ENCODE peak calls at places on chromosome 15, in nine cellular contexts. Z is glutamatergic neuron; F is H54; U is CD8-positive, alpha-beta memory T cell; L is ELR; W is fibroblast of mammary gland; C is HL-60; M is left lung; N is MM.1S. J is an unnamed sample.

GRCh38 chr15:50176869-50177268 is 5.1 kb upstream of the SLC27A2 start:
- DNase-seq in Z (no peak), F (no peak), U (no peak), L (peak), W (peak), C (no peak), M (no peak), N (no peak), J (no peak)

GRCh38 chr15:50150851-50151250 is 31.1 kb upstream of the SLC27A2 start:
- DNase-seq in Z (no peak), F (no peak), U (no peak), L (no peak), W (no peak), C (no peak), M (no peak), N (no peak), J (no peak)

GRCh38 chr15:66622677-66623076 is 56.9 kb upstream of the LCTL start:
- DNase-seq in Z (no peak), F (no peak), U (no peak), L (no peak), W (peak), C (no peak), M (no peak), N (no peak), J (no peak)

GRCh38 chr15:87477056-87477455 is 779.5 kb downstream of the NTRK3 start:
- DNase-seq in Z (no peak), F (no peak), U (no peak), L (no peak), W (no peak), C (no peak), M (no peak), N (no peak), J (no peak)

GRCh38 chr15:82135645-82136044 is 89.8 kb upstream of the MEX3B start:
- DNase-seq in Z (no peak), F (no peak), U (no peak), L (peak), W (peak), C (no peak), M (no peak), N (no peak), J (no peak)

GRCh38 chr15:98599911-98600685 is 48.2 kb upstream of the IGF1R start:
- DNase-seq in Z (no peak), F (no peak), U (no peak), L (peak), W (peak), C (no peak), M (peak), N (no peak), J (no peak)

GRCh38 chr15:70935631-70936030 is 43.0 kb downstream of the LRRC49 start:
- DNase-seq in Z (no peak), F (no peak), U (no peak), L (peak), W (no peak), C (no peak), M (no peak), N (no peak), J (no peak)

GRCh38 chr15:41438206-41438605 is 21.3 kb downstream of the RTF1 start:
- DNase-seq in Z (no peak), F (peak), U (no peak), L (no peak), W (no peak), C (no peak), M (no peak), N (no peak), J (no peak)

GRCh38 chr15:91311986-91312385 is 211.9 kb downstream of the SV2B start:
- DNase-seq in Z (no peak), F (no peak), U (no peak), L (no peak), W (no peak), C (no peak), M (no peak), N (no peak), J (peak)

GRCh38 chr15:27730878-27731277 is 368.2 kb downstream of the OCA2 start:
- DNase-seq in Z (no peak), F (no peak), U (no peak), L (no peak), W (peak), C (no peak), M (no peak), N (no peak), J (no peak)

GRCh38 chr15:59005579-59005978 is 18.1 kb downstream of the RNF111 start:
- DNase-seq in Z (no peak), F (no peak), U (no peak), L (peak), W (no peak), C (no peak), M (no peak), N (no peak), J (no peak)

GRCh38 chr15:67074886-67075229 is 9.5 kb downstream of the SMAD3 start:
- DNase-seq in Z (no peak), F (no peak), U (no peak), L (peak), W (peak), C (no peak), M (no peak), N (no peak), J (no peak)

GRCh38 chr15:66514586-66514985 is 9.5 kb downstream of the ZWILCH start:
- DNase-seq in Z (no peak), F (no peak), U (no peak), L (no peak), W (no peak), C (no peak), M (no peak), N (no peak), J (no peak)

GRCh38 chr15:57079907-57080750 is 161.7 kb downstream of the TCF12 start:
- DNase-seq in Z (no peak), F (no peak), U (no peak), L (no peak), W (no peak), C (no peak), M (no peak), N (peak), J (no peak)

GRCh38 chr15:58773024-58773423 is 1.9 kb downstream of the MINDY2 start:
- DNase-seq in Z (no peak), F (no peak), U (no peak), L (no peak), W (peak), C (no peak), M (no peak), N (no peak), J (no peak)

GRCh38 chr15:82100116-82100795 is 54.4 kb upstream of the MEX3B start:
- DNase-seq in Z (no peak), F (no peak), U (no peak), L (no peak), W (no peak), C (no peak), M (no peak), N (no peak), J (peak)

GRCh38 chr15:69468241-69469121 is 15.9 kb downstream of the RPLP1 start:
- DNase-seq in Z (no peak), F (no peak), U (peak), L (peak), W (peak), C (peak), M (peak), N (no peak), J (peak)

GRCh38 chr15:39265261-39265660 is 315.6 kb upstream of the THBS1 start:
- DNase-seq in Z (no peak), F (no peak), U (no peak), L (no peak), W (no peak), C (no peak), M (no peak), N (no peak), J (no peak)

GRCh38 chr15:80343610-80344009 is 60.6 kb upstream of the ARNT2 start:
- DNase-seq in Z (no peak), F (no peak), U (no peak), L (no peak), W (no peak), C (no peak), M (peak), N (no peak), J (no peak)

GRCh38 chr15:100703032-100703578 is 100.7 kb downstream of the ASB7 start:
- DNase-seq in Z (no peak), F (no peak), U (no peak), L (peak), W (peak), C (peak), M (no peak), N (peak), J (no peak)

GRCh38 chr15:39461536-39462140 is 119.2 kb upstream of the THBS1 start:
- DNase-seq in Z (no peak), F (no peak), U (no peak), L (no peak), W (peak), C (no peak), M (no peak), N (no peak), J (no peak)

GRCh38 chr15:65583701-65584100 is 27.2 kb downstream of the INTS14 start:
- DNase-seq in Z (no peak), F (no peak), U (peak), L (peak), W (peak), C (no peak), M (no peak), N (peak), J (no peak)

GRCh38 chr15:93235926-93236781 is 147.1 kb upstream of the RGMA start:
- DNase-seq in Z (no peak), F (no peak), U (no peak), L (no peak), W (no peak), C (peak), M (peak), N (no peak), J (no peak)

GRCh38 chr15:35827949-35828348 is 282.0 kb upstream of the DPH6 start:
- DNase-seq in Z (no peak), F (no peak), U (no peak), L (no peak), W (no peak), C (no peak), M (no peak), N (no peak), J (no peak)

GRCh38 chr15:38530113-38530512 is 34.5 kb downstream of the RASGRP1 start:
- DNase-seq in Z (no peak), F (no peak), U (no peak), L (peak), W (peak), C (no peak), M (no peak), N (no peak), J (no peak)

GRCh38 chr15:60829416-60829815 is 350.5 kb upstream of the ICE2 start:
- DNase-seq in Z (no peak), F (no peak), U (no peak), L (peak), W (peak), C (no peak), M (no peak), N (no peak), J (no peak)

GRCh38 chr15:40873625-40874561 is at the start of gene RHOV:
- DNase-seq in Z (peak), F (peak), U (peak), L (peak), W (no peak), C (no peak), M (peak), N (peak), J (peak)